ENCODE peak calls at places on chromosomes 7 and 10, in seven cellular contexts. N is cardiac fibroblast, O is LoVo, Y is frontal cortex, G is amniotic stem cell, A is neuronal stem cell, C is RWPE1. S is an unnamed sample.

GRCh38 chr7:23696916-23697441 is 13.0 kb upstream of the STK31 start:
- DNase-seq in C (peak; percentile 40), G (no peak), N (peak; percentile 73), Y (no peak), A (peak; percentile 46), O (peak; percentile 75), S (peak; percentile 58)

GRCh38 chr10:3467052-3467906 is 294.7 kb upstream of the PITRM1 start:
- DNase-seq in N (peak; percentile 98), G (peak; percentile 82), Y (no peak), C (peak; percentile 76), A (no peak), O (peak; percentile 91), S (no peak)

GRCh38 chr10:79116801-79117723 is 48.3 kb downstream of the ZMIZ1 start:
- DNase-seq in G (no peak), O (no peak), N (peak; percentile 43), Y (no peak), A (no peak), C (no peak), S (no peak)

GRCh38 chr10:7408003-7408493 is 2.8 kb downstream of the SFMBT2 start:
- DNase-seq in Y (peak; percentile 42), C (no peak), G (no peak), A (no peak), N (peak; percentile 70), O (no peak), S (no peak)

GRCh38 chr7:142153400-142153799 is 41.9 kb downstream of the MGAM2 start:
- DNase-seq in Y (no peak), N (no peak), O (no peak), C (no peak), A (no peak), G (no peak), S (peak; percentile 21)

GRCh38 chr7:114086491-114086905 is 167.7 kb upstream of the PPP1R3A start:
- DNase-seq in O (peak; percentile 36), A (no peak), C (no peak), Y (no peak), N (no peak), G (no peak), S (no peak)

GRCh38 chr7:91289633-91290260 is 25.5 kb downstream of the FZD1 start:
- DNase-seq in Y (no peak), N (no peak), O (no peak), C (no peak), G (no peak), A (no peak), S (no peak)

GRCh38 chr7:26081627-26082026 is 70.4 kb upstream of the NFE2L3 start:
- DNase-seq in Y (no peak), A (no peak), C (no peak), N (no peak), G (no peak), O (peak; percentile 79), S (peak; percentile 73)

GRCh38 chr7:151688236-151688780 is 168.6 kb upstream of the RHEB start:
- DNase-seq in A (no peak), Y (no peak), O (no peak), C (no peak), G (no peak), N (no peak), S (no peak)

GRCh38 chr10:97229322-97229721 is 43.6 kb upstream of the SLIT1 start:
- DNase-seq in C (no peak), N (no peak), G (no peak), Y (no peak), O (no peak), A (no peak), S (no peak)

GRCh38 chr10:23417254-23417653 is 21.6 kb upstream of the OTUD1 start:
- DNase-seq in A (no peak), O (no peak), C (peak; percentile 21), Y (no peak), G (no peak), N (no peak), S (no peak)

GRCh38 chr10:62512732-62513475 is 138.7 kb downstream of the ZNF365 start:
- DNase-seq in C (no peak), G (no peak), N (no peak), A (no peak), Y (no peak), O (no peak), S (no peak)

GRCh38 chr7:149854611-149855367 is 16.6 kb downstream of the ZNF862 start:
- DNase-seq in Y (peak; percentile 60), O (peak; percentile 50), N (peak; percentile 48), C (peak; percentile 21), A (no peak), G (peak; percentile 1), S (peak; percentile 53)

GRCh38 chr7:154946166-154946565 is 56.8 kb downstream of the PAXIP1 start:
- DNase-seq in Y (no peak), O (no peak), A (no peak), N (no peak), C (no peak), G (no peak), S (no peak)

GRCh38 chr7:142412551-142413193 is 154.8 kb upstream of the PRSS58 start:
- DNase-seq in A (peak; percentile 23), N (peak; percentile 54), G (peak; percentile 21), C (peak; percentile 5), Y (no peak), O (peak; percentile 20), S (peak; percentile 23)

GRCh38 chr7:120857558-120858298 is at the start of gene TSPAN12:
- DNase-seq in G (peak; percentile 29), O (peak; percentile 90), A (peak; percentile 90), C (peak; percentile 44), N (peak; percentile 65), Y (peak; percentile 78), S (peak; percentile 39)

GRCh38 chr10:129968937-129969527 is 5.0 kb upstream of the EBF3 start:
- DNase-seq in G (no peak), Y (no peak), A (peak; percentile 75), C (no peak), O (no peak), N (peak; percentile 75), S (peak; percentile 9)

GRCh38 chr7:74027683-74028320 is at the start of gene ELN:
- DNase-seq in A (no peak), C (no peak), N (peak; percentile 96), O (no peak), G (no peak), Y (peak; percentile 79), S (no peak)

GRCh38 chr10:86753638-86754434 is 2.6 kb upstream of the BMPR1A start:
- DNase-seq in A (no peak), O (no peak), Y (no peak), N (no peak), C (peak; percentile 33), G (no peak), S (no peak)

GRCh38 chr7:30846378-30846777 is 65.3 kb upstream of the AQP1 start:
- DNase-seq in A (no peak), C (peak; percentile 84), N (no peak), G (no peak), O (peak; percentile 73), Y (no peak), S (no peak)

GRCh38 chr7:21939858-21940322 is 5.8 kb downstream of the CDCA7L start:
- DNase-seq in C (no peak), G (no peak), N (no peak), A (no peak), O (no peak), Y (no peak), S (no peak)

GRCh38 chr10:80468002-80468401 is 13.9 kb downstream of the TSPAN14 start:
- DNase-seq in Y (peak; percentile 56), N (peak; percentile 45), C (no peak), O (no peak), G (no peak), A (no peak), S (no peak)

GRCh38 chr10:16116404-16117304 is 256.3 kb upstream of the MINDY3 start:
- DNase-seq in N (peak; percentile 32), Y (no peak), O (peak; percentile 6), A (no peak), G (no peak), C (no peak), S (peak; percentile 52)

GRCh38 chr10:775245-776075 is 86.0 kb upstream of the DIP2C start:
- DNase-seq in C (peak; percentile 42), G (no peak), A (no peak), N (peak; percentile 31), Y (peak; percentile 47), O (no peak), S (no peak)

GRCh38 chr7:124791876-124792446 is 26.4 kb upstream of the GPR37 start:
- DNase-seq in C (no peak), O (peak; percentile 12), N (no peak), Y (no peak), G (no peak), A (no peak), S (no peak)

GRCh38 chr10:25627606-25628005 is 306.4 kb upstream of the MYO3A start:
- DNase-seq in N (peak; percentile 53), G (no peak), O (no peak), Y (no peak), A (no peak), C (no peak), S (no peak)

GRCh38 chr10:95569368-95569767 is 8.2 kb upstream of the SORBS1 start:
- DNase-seq in A (no peak), O (no peak), G (no peak), C (no peak), Y (no peak), N (peak; percentile 13), S (no peak)

GRCh38 chr10:8393531-8393930 is 339.0 kb downstream of the GATA3 start:
- DNase-seq in C (no peak), G (no peak), O (no peak), N (peak; percentile 71), Y (no peak), A (no peak), S (no peak)

GRCh38 chr10:31961675-31962074 is 33.0 kb upstream of the ARHGAP12 start:
- DNase-seq in C (peak; percentile 69), N (peak; percentile 20), O (no peak), G (peak; percentile 78), A (no peak), Y (no peak), S (no peak)

GRCh38 chr7:125059861-125060456 is 130.3 kb upstream of the POT1 start:
- DNase-seq in Y (no peak), A (no peak), O (peak; percentile 37), N (peak; percentile 37), G (no peak), C (no peak), S (no peak)

S was measured in HepG2.